ENCODE peak calls at places on chromosomes 12 and 14, in seven cellular contexts. D is transverse colon, V is lower lobe of right lung, L is H9, C is uterus, F is WTC11, G is dorsolateral prefrontal cortex. H is an unnamed sample.

GRCh38 chr14:22508150-22508457 is 80.9 kb downstream of the DAD1 start:
- DNase-seq in D (no peak), V (no peak), L (no peak), C (no peak), F (no peak), G (no peak), H (no peak)

GRCh38 chr12:9897524-9897923 is 16.2 kb downstream of the KLRF2 start:
- DNase-seq in D (no peak), V (no peak), L (no peak), C (no peak), F (no peak), G (no peak), H (no peak)

GRCh38 chr14:69701269-69701668 is 65.7 kb upstream of the SRSF5 start:
- DNase-seq in D (no peak), V (no peak), L (no peak), C (no peak), F (no peak), G (no peak), H (no peak)

GRCh38 chr12:129676411-129676810 is 227.4 kb downstream of the TMEM132D start:
- DNase-seq in D (no peak), V (no peak), L (no peak), C (no peak), F (no peak), G (peak), H (no peak)

GRCh38 chr12:95214466-95214865 is 2.8 kb downstream of the FGD6 start:
- DNase-seq in D (no peak), V (no peak), L (no peak), C (no peak), F (no peak), G (no peak), H (no peak)

GRCh38 chr12:56728139-56728861 is 3.2 kb upstream of the NACA start:
- DNase-seq in D (no peak), V (no peak), L (no peak), C (no peak), F (no peak), G (no peak), H (no peak)

GRCh38 chr12:54036620-54037359 is 3.9 kb downstream of the HOXC5 start:
- DNase-seq in D (no peak), V (no peak), L (no peak), C (no peak), F (no peak), G (no peak), H (no peak)

GRCh38 chr12:92444763-92445162 is 258.0 kb upstream of the PLEKHG7 start:
- DNase-seq in D (peak), V (no peak), L (no peak), C (peak), F (no peak), G (no peak), H (no peak)

GRCh38 chr14:44657153-44657552 is 150.1 kb upstream of the FSCB start:
- DNase-seq in D (no peak), V (no peak), L (no peak), C (no peak), F (no peak), G (no peak), H (no peak)

GRCh38 chr14:101355284-101355683 is 206.0 kb upstream of the DIO3 start:
- DNase-seq in D (no peak), V (no peak), L (peak), C (peak), F (no peak), G (no peak), H (no peak)

GRCh38 chr12:131895640-131896079 is 1.2 kb downstream of the ULK1 start:
- DNase-seq in D (no peak), V (no peak), L (peak), C (no peak), F (no peak), G (no peak), H (no peak)

GRCh38 chr12:107684990-107685359 is 624 bp upstream of the PWP1 start:
- DNase-seq in D (peak), V (no peak), L (no peak), C (no peak), F (no peak), G (no peak), H (no peak)

GRCh38 chr12:91418691-91419090 is 236.1 kb upstream of the DCN start:
- DNase-seq in D (no peak), V (no peak), L (no peak), C (no peak), F (no peak), G (no peak), H (no peak)

GRCh38 chr12:52847335-52848102 is 1.3 kb downstream of the KRT78 start:
- DNase-seq in D (no peak), V (no peak), L (peak), C (no peak), F (no peak), G (no peak), H (no peak)

GRCh38 chr12:67774983-67775587 is 126.5 kb downstream of the DYRK2 start:
- DNase-seq in D (no peak), V (no peak), L (no peak), C (no peak), F (no peak), G (no peak), H (no peak)

GRCh38 chr12:54259194-54260011 is 20.5 kb downstream of the CBX5 start:
- DNase-seq in D (peak), V (peak), L (peak), C (peak), F (peak), G (peak), H (peak)

GRCh38 chr12:115712676-115713075 is 564.8 kb downstream of the MED13L start:
- DNase-seq in D (peak), V (no peak), L (no peak), C (no peak), F (no peak), G (no peak), H (no peak)

GRCh38 chr14:49303952-49304516 is 282.1 kb downstream of the RPS29 start:
- DNase-seq in D (no peak), V (no peak), L (peak), C (no peak), F (peak), G (peak), H (peak)

GRCh38 chr12:53200458-53201169 is 6.4 kb downstream of the ITGB7 start:
- DNase-seq in D (no peak), V (no peak), L (no peak), C (no peak), F (no peak), G (no peak), H (no peak)

GRCh38 chr14:56129941-56130340 is 11.7 kb downstream of the PELI2 start:
- DNase-seq in D (no peak), V (no peak), L (no peak), C (no peak), F (no peak), G (no peak), H (no peak)

GRCh38 chr12:19710811-19711793 is 271.8 kb downstream of the AEBP2 start:
- DNase-seq in D (no peak), V (no peak), L (no peak), C (no peak), F (no peak), G (no peak), H (no peak)

GRCh38 chr12:52517005-52517835 is 3.0 kb downstream of the KRT5 start:
- DNase-seq in D (no peak), V (no peak), L (no peak), C (no peak), F (no peak), G (no peak), H (no peak)

GRCh38 chr12:49672351-49673181 is 34.6 kb downstream of the FMNL3 start:
- DNase-seq in D (no peak), V (no peak), L (no peak), C (no peak), F (no peak), G (no peak), H (no peak)

GRCh38 chr12:11727133-11727664 is 77.7 kb downstream of the ETV6 start:
- DNase-seq in D (no peak), V (no peak), L (no peak), C (no peak), F (no peak), G (peak), H (no peak)

DNA sequence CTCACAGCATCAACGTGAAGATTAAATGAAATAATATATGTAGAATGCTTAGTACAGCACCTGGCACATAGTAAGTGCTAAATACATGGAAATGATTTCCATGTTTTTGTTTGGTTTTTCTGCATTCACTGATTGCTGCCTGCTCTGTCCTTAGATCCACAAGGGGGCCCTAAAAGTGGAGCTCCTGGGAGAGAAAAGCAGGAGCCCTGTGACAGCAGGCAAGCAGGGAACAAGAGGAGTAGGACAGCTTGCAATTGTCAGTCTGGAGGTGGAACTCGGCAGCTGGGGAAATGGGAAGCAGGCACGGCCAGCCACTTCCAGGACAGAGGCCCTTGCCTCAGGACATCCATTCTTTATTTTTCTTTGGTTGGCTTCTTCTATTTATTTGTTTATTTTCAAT is 292.9 kb downstream of the BMP4 start:
- DNase-seq in D (peak), V (no peak), L (peak), C (no peak), F (peak), G (no peak), H (no peak)
- TF ChIP-seq CTCF in D (peak), V (no peak), L (peak), C (no peak), F (no peak), G (no peak), H (no peak)

GRCh38 chr14:64841772-64842490 is 37.8 kb downstream of the SPTB start:
- DNase-seq in D (no peak), V (no peak), L (no peak), C (no peak), F (no peak), G (no peak), H (no peak)

GRCh38 chr14:64844993-64845536 is 34.6 kb downstream of the SPTB start:
- DNase-seq in D (no peak), V (no peak), L (no peak), C (no peak), F (no peak), G (no peak), H (no peak)

GRCh38 chr14:64838656-64839055 is 41.1 kb downstream of the SPTB start:
- DNase-seq in D (no peak), V (no peak), L (no peak), C (no peak), F (no peak), G (no peak), H (no peak)

GRCh38 chr14:64844272-64844671 is 35.4 kb downstream of the SPTB start:
- DNase-seq in D (no peak), V (no peak), L (no peak), C (no peak), F (no peak), G (no peak), H (no peak)

DNA sequence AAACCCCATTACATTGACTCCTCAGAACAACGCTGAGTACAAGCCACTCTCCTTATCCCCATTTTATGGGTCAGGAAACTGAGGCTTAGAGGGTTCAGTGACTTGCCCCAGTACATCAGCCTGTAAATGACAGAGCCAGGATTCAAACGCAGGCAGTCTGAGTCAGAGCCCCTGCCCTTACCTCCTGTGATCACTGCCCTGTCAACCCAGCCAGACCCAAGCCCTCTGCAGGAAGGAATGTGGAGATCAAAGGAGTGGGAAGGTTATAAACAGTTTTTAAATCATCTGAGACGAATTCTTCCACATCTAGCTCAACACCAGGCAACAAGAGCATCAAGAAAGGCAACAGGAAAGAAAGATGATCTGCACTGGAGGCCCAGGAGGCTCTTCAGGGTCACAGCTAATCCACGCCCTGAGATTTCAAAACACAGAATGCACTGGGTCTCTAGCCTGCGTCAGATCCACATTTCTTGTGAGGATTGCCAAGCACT is 38.5 kb downstream of the SPTB start:
- DNase-seq in D (no peak), V (no peak), L (peak), C (no peak), F (peak), G (no peak), H (no peak)
- TF ChIP-seq CTCF in D (no peak), V (no peak), L (peak), C (peak), F (peak), G (no peak), H (no peak)

GRCh38 chr12:1593232-1594044 is 943 bp downstream of the FBXL14 start:
- DNase-seq in D (peak), V (peak), L (peak), C (peak), F (peak), G (peak), H (peak)

GRCh38 chr12:1594295-1595025 is at the start of gene FBXL14:
- DNase-seq in D (peak), V (peak), L (peak), C (peak), F (peak), G (peak), H (peak)

GRCh38 chr12:1595690-1596347 is 1.4 kb upstream of the FBXL14 start:
- DNase-seq in D (peak), V (no peak), L (no peak), C (no peak), F (no peak), G (no peak), H (no peak)

GRCh38 chr12:1594045-1594294 is 411 bp downstream of the FBXL14 start:
- DNase-seq in D (peak), V (peak), L (peak), C (peak), F (peak), G (no peak), H (peak)

DNA sequence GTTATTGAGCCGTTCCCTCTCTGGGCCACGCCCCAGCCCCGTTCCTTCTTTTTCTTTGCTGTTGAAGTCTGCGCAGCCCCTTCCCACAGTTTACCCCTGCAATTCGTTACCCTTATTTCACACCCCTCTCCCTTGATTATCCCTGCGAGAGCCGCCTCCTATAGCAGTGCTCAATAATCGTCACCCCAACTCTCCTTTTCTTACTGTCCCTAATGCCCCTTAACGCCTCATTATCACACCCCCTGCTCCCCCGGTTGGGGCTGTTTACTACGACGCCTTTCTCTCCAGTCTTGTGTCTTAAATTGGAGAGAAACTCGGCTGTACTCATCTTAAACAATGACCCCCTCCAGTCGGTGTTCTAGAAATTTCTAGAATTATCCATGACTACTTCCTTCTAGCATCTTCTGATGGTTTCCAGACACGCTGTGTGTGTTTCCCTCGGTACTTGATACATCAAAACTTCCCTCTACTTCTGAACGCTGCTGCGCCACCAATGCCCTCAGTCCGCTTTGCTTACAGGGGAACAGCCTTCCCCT is 713 bp upstream of the FBXL14 start:
- DNase-seq in D (peak), V (no peak), L (no peak), C (peak), F (no peak), G (peak), H (peak)
- TF ChIP-seq CTCF in D (no peak), V (no peak), L (no peak), C (no peak), F (no peak), G (no peak), H (no peak)

GRCh38 chr12:21451529-21451928 is 14.1 kb downstream of the PYROXD1 start:
- DNase-seq in D (no peak), V (no peak), L (no peak), C (no peak), F (no peak), G (no peak), H (no peak)
- TF ChIP-seq CTCF in D (no peak), V (no peak), L (peak), C (no peak), F (no peak), G (peak), H (no peak)

GRCh38 chr12:109258201-109258600 is 50.9 kb downstream of the FOXN4 start:
- DNase-seq in D (no peak), V (no peak), L (no peak), C (no peak), F (no peak), G (no peak), H (no peak)

GRCh38 chr12:109252799-109253198 is 56.3 kb downstream of the FOXN4 start:
- DNase-seq in D (no peak), V (no peak), L (no peak), C (no peak), F (no peak), G (no peak), H (no peak)

GRCh38 chr12:109256011-109256410 is 53.1 kb downstream of the FOXN4 start:
- DNase-seq in D (no peak), V (no peak), L (no peak), C (no peak), F (no peak), G (no peak), H (no peak)

GRCh38 chr12:109253913-109254544 is 55.1 kb downstream of the FOXN4 start:
- DNase-seq in D (no peak), V (no peak), L (no peak), C (no peak), F (no peak), G (no peak), H (no peak)

DNA sequence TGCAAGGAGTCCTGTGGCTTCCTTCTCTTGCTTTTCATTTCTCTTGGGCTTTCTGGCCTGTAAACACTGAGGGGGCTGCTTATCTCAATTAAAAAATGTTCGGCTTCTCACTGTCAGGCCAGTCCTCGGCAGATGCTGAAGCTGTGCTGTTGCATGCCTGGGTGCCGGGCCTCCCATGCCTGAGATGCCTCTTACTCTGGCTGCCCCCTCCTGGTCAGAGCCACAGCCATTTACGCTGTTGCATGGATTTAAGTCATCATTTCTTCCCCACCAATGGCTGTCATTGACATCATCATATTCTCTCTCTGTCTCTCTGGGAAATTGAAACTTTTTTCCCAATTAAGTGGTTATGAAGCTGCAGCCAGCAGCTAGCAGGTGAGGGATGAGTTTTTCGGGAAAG is 53.7 kb downstream of the FOXN4 start:
- DNase-seq in D (no peak), V (no peak), L (no peak), C (no peak), F (peak), G (peak), H (no peak)
- TF ChIP-seq CTCF in D (no peak), V (no peak), L (peak), C (no peak), F (no peak), G (peak), H (no peak)

GRCh38 chr12:58041441-58041840 is 100.1 kb downstream of the ATP23 start:
- DNase-seq in D (no peak), V (no peak), L (no peak), C (no peak), F (no peak), G (no peak), H (no peak)
- TF ChIP-seq CTCF in D (no peak), V (no peak), L (no peak), C (no peak), F (no peak), G (no peak), H (no peak)

DNA sequence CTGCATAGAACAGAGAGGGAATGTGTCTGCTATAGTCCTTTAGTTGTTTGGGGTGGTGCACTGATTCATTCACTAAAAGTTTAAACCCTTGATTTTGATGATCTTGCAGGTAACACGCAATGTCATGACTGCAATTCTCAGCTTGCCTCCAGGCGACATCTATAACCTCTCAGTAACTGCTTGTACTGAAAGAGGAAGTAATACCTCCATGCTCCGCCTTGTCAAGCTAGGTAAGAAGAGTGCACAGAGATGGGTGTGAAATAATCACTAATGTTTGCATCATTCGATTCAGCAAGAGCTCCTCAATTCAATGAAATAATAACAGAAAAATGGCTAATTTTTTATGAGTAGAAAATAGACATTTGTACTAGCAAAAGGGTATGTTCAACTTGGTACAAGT is 203.7 kb downstream of the PTPRO start:
- DNase-seq in D (no peak), V (no peak), L (no peak), C (no peak), F (no peak), G (no peak), H (no peak)
- TF ChIP-seq CTCF in D (no peak), V (no peak), L (no peak), C (no peak), F (no peak), G (no peak), H (no peak)

H was measured in prostate gland.